ENCODE peak calls at places on chromosomes 12 and 14, in five cellular contexts. O is stimulated activated CD8-positive, alpha-beta memory T cell treated with anti-CD3 and anti-CD28 coated beads, Interleukin-12 subunit alpha, Interleukin-12 subunit beta, amount 100 ng/mL, for 1 hour; Q is lung; Y is naive B cell; K is CD8-positive, alpha-beta T cell. C is an unnamed sample.

GRCh38 chr12:131388164-131388795 is 322.6 kb upstream of the SFSWAP start:
- DNase-seq in O (no peak), Q (no peak), Y (no peak), K (no peak), C (no peak)

GRCh38 chr14:39351708-39352107 is 80.5 kb downstream of the FBXO33 start:
- DNase-seq in O (no peak), Q (no peak), Y (no peak), K (no peak), C (no peak)

GRCh38 chr14:93903342-93904184 is 23.6 kb upstream of the FAM181A start:
- DNase-seq in O (no peak), Q (no peak), Y (no peak), K (no peak), C (peak; percentile 88)

GRCh38 chr12:128381961-128382360 is 115.0 kb downstream of the TMEM132C start:
- DNase-seq in O (no peak), Q (no peak), Y (no peak), K (no peak), C (no peak)

GRCh38 chr12:59119676-59120075 is 199.4 kb upstream of the LRIG3 start:
- DNase-seq in O (no peak), Q (no peak), Y (no peak), K (no peak), C (no peak)

GRCh38 chr14:77139540-77140342 is 1.9 kb downstream of the ZDHHC22 start:
- DNase-seq in O (peak; percentile 8), Q (no peak), Y (peak; percentile 48), K (no peak), C (peak; percentile 95)

GRCh38 chr12:8899835-8900234 is 14.5 kb upstream of the PHC1 start:
- DNase-seq in O (no peak), Q (no peak), Y (no peak), K (no peak), C (no peak)

GRCh38 chr14:65981192-65981843 is 504.9 kb upstream of the CCDC196 start:
- DNase-seq in O (no peak), Q (no peak), Y (no peak), K (no peak), C (no peak)

GRCh38 chr14:22781606-22782000 is 15.1 kb downstream of the OXA1L start:
- DNase-seq in O (no peak), Q (no peak), Y (no peak), K (no peak), C (no peak)

GRCh38 chr12:99960312-99960711 is 24.4 kb downstream of the ANKS1B start:
- DNase-seq in O (no peak), Q (no peak), Y (no peak), K (no peak), C (no peak)

GRCh38 chr14:91402278-91403068 is 15.1 kb downstream of the CCDC88C start:
- DNase-seq in O (no peak), Q (peak; percentile 70), Y (no peak), K (no peak), C (no peak)

GRCh38 chr14:89025581-89026236 is 201.3 kb downstream of the TTC8 start:
- DNase-seq in O (no peak), Q (no peak), Y (no peak), K (no peak), C (no peak)

GRCh38 chr14:85241022-85241880 is 288.7 kb upstream of the FLRT2 start:
- DNase-seq in O (no peak), Q (no peak), Y (no peak), K (no peak), C (no peak)

GRCh38 chr12:4648099-4648498 is 752 bp downstream of the AKAP3 start:
- DNase-seq in O (no peak), Q (no peak), Y (peak; percentile 46), K (no peak), C (no peak)

GRCh38 chr12:131923260-131923659 is 5.8 kb upstream of the PUS1 start:
- DNase-seq in O (no peak), Q (no peak), Y (peak; percentile 82), K (no peak), C (no peak)

GRCh38 chr12:104805186-104805585 is 152.9 kb downstream of the SLC41A2 start:
- DNase-seq in O (no peak), Q (no peak), Y (no peak), K (no peak), C (no peak)

GRCh38 chr12:102833687-102834435 is 83.2 kb downstream of the PAH start:
- DNase-seq in O (no peak), Q (no peak), Y (no peak), K (no peak), C (peak; percentile 91)

GRCh38 chr12:107983871-107984480 is 145.1 kb upstream of the WSCD2 start:
- DNase-seq in O (no peak), Q (no peak), Y (no peak), K (no peak), C (no peak)

GRCh38 chr14:23153891-23154796 is 29.3 kb downstream of the SLC7A8 start:
- DNase-seq in O (no peak), Q (peak; percentile 92), Y (no peak), K (no peak), C (peak; percentile 85)

GRCh38 chr12:49808686-49809368 is 19.4 kb downstream of the NCKAP5L start:
- DNase-seq in O (no peak), Q (no peak), Y (no peak), K (no peak), C (peak; percentile 55)

GRCh38 chr14:82855912-82856381 is 1322.3 kb upstream of the SEL1L start:
- DNase-seq in O (no peak), Q (no peak), Y (no peak), K (no peak), C (no peak)

GRCh38 chr14:50396636-50397460 is at the start of gene CDKL1:
- DNase-seq in O (peak; percentile 5), Q (peak; percentile 63), Y (peak; percentile 29), K (peak; percentile 7), C (peak; percentile 90)

GRCh38 chr12:65956056-65956738 is 131.9 kb downstream of the HMGA2 start:
- DNase-seq in O (no peak), Q (no peak), Y (no peak), K (no peak), C (no peak)

GRCh38 chr14:75832621-75833297 is 149.0 kb downstream of the TGFB3 start:
- DNase-seq in O (no peak), Q (no peak), Y (no peak), K (no peak), C (no peak)

GRCh38 chr12:109765493-109765810 is 51.8 kb downstream of the FAM222A start:
- DNase-seq in O (no peak), Q (no peak), Y (no peak), K (no peak), C (no peak)

GRCh38 chr12:56206373-56207166 is 15.2 kb downstream of the RNF41 start:
- DNase-seq in O (no peak), Q (peak; percentile 35), Y (peak; percentile 35), K (no peak), C (peak; percentile 96)

GRCh38 chr14:28751467-28752058 is 15.0 kb upstream of the FOXG1 start:
- DNase-seq in O (no peak), Q (no peak), Y (no peak), K (no peak), C (peak; percentile 88)

GRCh38 chr12:19035552-19035951 is 94.0 kb upstream of the PLEKHA5 start:
- DNase-seq in O (no peak), Q (no peak), Y (no peak), K (no peak), C (no peak)

GRCh38 chr12:119594399-119594730 is 791 bp downstream of the TMEM233 start:
- DNase-seq in O (no peak), Q (no peak), Y (no peak), K (no peak), C (peak; percentile 81)

GRCh38 chr12:65999564-66000280 is 130.8 kb downstream of the LLPH start:
- DNase-seq in O (no peak), Q (no peak), Y (no peak), K (no peak), C (no peak)

GRCh38 chr12:60209933-60210332 is 614.1 kb downstream of the SLC16A7 start:
- DNase-seq in O (no peak), Q (no peak), Y (no peak), K (no peak), C (no peak)

GRCh38 chr12:63276537-63277365 is 125.8 kb upstream of the AVPR1A start:
- DNase-seq in O (no peak), Q (no peak), Y (no peak), K (no peak), C (peak; percentile 92)

GRCh38 chr12:122166422-122167327 is 7.3 kb downstream of the IL31 start:
- DNase-seq in O (no peak), Q (no peak), Y (no peak), K (no peak), C (no peak)

GRCh38 chr12:131753757-131754156 is 42.9 kb downstream of the SFSWAP start:
- DNase-seq in O (no peak), Q (no peak), Y (no peak), K (no peak), C (peak; percentile 44)

GRCh38 chr12:122888232-122888752 is 7.6 kb downstream of the VPS37B start:
- DNase-seq in O (no peak), Q (peak; percentile 86), Y (peak; percentile 59), K (no peak), C (peak; percentile 81)

GRCh38 chr14:101364503-101365328 is 196.6 kb upstream of the DIO3 start:
- DNase-seq in O (no peak), Q (no peak), Y (no peak), K (no peak), C (no peak)

GRCh38 chr14:20493634-20494033 is 11.7 kb upstream of the RNASE10 start:
- DNase-seq in O (no peak), Q (peak; percentile 34), Y (no peak), K (no peak), C (no peak)

GRCh38 chr12:6963016-6963731 is 7.3 kb downstream of the PHB2 start:
- DNase-seq in O (no peak), Q (peak; percentile 92), Y (no peak), K (no peak), C (peak; percentile 99)

GRCh38 chr12:120831648-120832267 is 72.4 kb downstream of the SPPL3 start:
- DNase-seq in O (no peak), Q (no peak), Y (no peak), K (no peak), C (no peak)

GRCh38 chr12:122593910-122594309 is 66.9 kb downstream of the KNTC1 start:
- DNase-seq in O (no peak), Q (no peak), Y (no peak), K (no peak), C (no peak)

C was measured in endodermal cell.